ENCODE peak calls at places on chromosomes 3 and 15, in five cellular contexts. Q is tibial artery; D is upper lobe of left lung; A is CD8-positive, alpha-beta memory T cell; H is SK-N-SH. L is an unnamed sample.

GRCh38 chr3:36965440-36965839 is 20.6 kb upstream of the TRANK1 start:
- DNase-seq in Q (no peak), A (no peak), D (no peak), H (no peak), L (no peak)

GRCh38 chr3:10242182-10243065 is 5.8 kb upstream of the TATDN2 start:
- DNase-seq in D (no peak), Q (no peak), A (peak; percentile 81), H (no peak), L (peak; percentile 30)

GRCh38 chr3:37808656-37809055 is 53.0 kb upstream of the CTDSPL start:
- DNase-seq in H (no peak), D (no peak), A (no peak), Q (no peak), L (no peak)

GRCh38 chr3:127588675-127589577 is 1.6 kb downstream of the TPRA1 start:
- DNase-seq in A (peak; percentile 21), D (no peak), Q (no peak), H (no peak), L (no peak)

GRCh38 chr15:31457161-31457560 is 130.5 kb downstream of the KLF13 start:
- DNase-seq in D (no peak), H (no peak), Q (no peak), A (no peak), L (no peak)

GRCh38 chr3:171376125-171376947 is 83.9 kb downstream of the TNIK start:
- DNase-seq in A (no peak), H (no peak), D (no peak), Q (no peak), L (no peak)

GRCh38 chr3:52394751-52395502 is 50.0 kb downstream of the SEMA3G start:
- DNase-seq in Q (no peak), A (no peak), D (no peak), H (no peak), L (no peak)

GRCh38 chr3:99482191-99482590 is 156.2 kb upstream of the COL8A1 start:
- DNase-seq in H (no peak), Q (no peak), D (no peak), A (no peak), L (no peak)

GRCh38 chr3:52222319-52223221 is 2.9 kb downstream of the TLR9 start:
- DNase-seq in Q (no peak), D (no peak), A (no peak), H (no peak), L (no peak)

GRCh38 chr3:122929188-122929465 is 98.4 kb downstream of the SEMA5B start:
- DNase-seq in Q (peak; percentile 51), H (peak; percentile 65), D (no peak), A (no peak), L (no peak)

GRCh38 chr3:178434206-178434805 is 101.9 kb upstream of the KCNMB2 start:
- DNase-seq in A (no peak), D (no peak), Q (no peak), H (peak; percentile 18), L (no peak)

GRCh38 chr15:48550822-48551525 is 94.5 kb downstream of the FBN1 start:
- DNase-seq in D (no peak), Q (no peak), A (no peak), H (no peak), L (no peak)

GRCh38 chr15:28952666-28953491 is 67.1 kb downstream of the APBA2 start:
- DNase-seq in Q (no peak), A (no peak), D (no peak), H (peak; percentile 65), L (no peak)

GRCh38 chr3:13198480-13198879 is 125.3 kb upstream of the IQSEC1 start:
- DNase-seq in A (no peak), H (no peak), Q (no peak), D (no peak), L (no peak)

GRCh38 chr3:67000006-67000405 is 1.9 kb downstream of the KBTBD8 start:
- DNase-seq in H (no peak), D (no peak), A (no peak), Q (no peak), L (no peak)

GRCh38 chr15:40594429-40594836 is 384 bp downstream of the KNL1 start:
- DNase-seq in Q (peak; percentile 70), H (peak; percentile 80), D (peak; percentile 89), A (no peak), L (no peak)

GRCh38 chr15:48642795-48643194 is 2.7 kb downstream of the FBN1 start:
- DNase-seq in A (no peak), D (no peak), Q (no peak), H (no peak), L (no peak)

GRCh38 chr3:98540346-98540745 is 8.6 kb downstream of the GPR15 start:
- DNase-seq in A (no peak), H (no peak), D (no peak), Q (no peak), L (no peak)

GRCh38 chr3:133384331-133385027 is 15.4 kb upstream of the BFSP2 start:
- DNase-seq in D (peak; percentile 27), H (peak; percentile 88), Q (no peak), A (no peak), L (no peak)

GRCh38 chr15:100256096-100256984 is 85.4 kb downstream of the ADAMTS17 start:
- DNase-seq in H (no peak), A (no peak), D (no peak), Q (peak; percentile 53), L (no peak)
- H3K9me3 ChIP-seq in H (no peaks in the 10 kb centered on the region), A (no peaks in the 10 kb centered on the region), D (no peaks in the 10 kb centered on the region), Q (no peaks in the 10 kb centered on the region), L (no peaks in the 10 kb centered on the region)

DNA sequence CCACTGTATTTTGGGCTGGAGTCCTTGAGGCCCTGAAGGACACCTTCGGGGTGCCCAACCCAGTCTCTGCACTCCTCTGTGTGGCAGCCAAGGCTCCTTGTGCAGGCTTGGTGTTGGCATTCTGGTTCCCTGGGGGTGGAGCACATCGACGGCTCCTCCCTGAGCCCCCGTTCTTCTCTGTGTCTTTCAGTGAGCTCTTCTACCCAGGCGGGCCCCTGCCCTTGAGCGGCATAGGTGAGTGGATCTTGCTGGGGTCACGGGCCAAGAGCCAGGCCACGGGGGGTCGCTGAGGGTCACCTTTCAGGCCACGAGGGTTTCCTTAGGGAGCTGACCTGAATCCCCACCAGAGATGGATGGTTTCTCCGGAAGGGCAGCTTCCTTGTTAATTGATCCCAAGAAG is 234.8 kb downstream of the SNRPN start:
- DNase-seq in Q (no peak), A (no peak), H (no peak), D (peak; percentile 49), L (no peak)
- H3K9me3 ChIP-seq in Q (peaks cover 53% of the 10 kb centered on the region), A (no peaks in the 10 kb centered on the region), H (no peaks in the 10 kb centered on the region), D (no peaks in the 10 kb centered on the region), L (no peaks in the 10 kb centered on the region)

GRCh38 chr15:24747376-24747775 is 71.8 kb downstream of the NPAP1 start:
- DNase-seq in Q (no peak), D (peak; percentile 39), H (no peak), A (no peak), L (no peak)
- H3K9me3 ChIP-seq in Q (peaks cover 5% of the 10 kb centered on the region), D (no peaks in the 10 kb centered on the region), H (no peaks in the 10 kb centered on the region), A (no peaks in the 10 kb centered on the region), L (no peaks in the 10 kb centered on the region)

GRCh38 chr15:20358781-20359414 is 182.7 kb downstream of the GOLGA6L6 start:
- DNase-seq in A (no peak), D (no peak), H (no peak), Q (no peak), L (no peak)
- H3K9me3 ChIP-seq in A (no peaks in the 10 kb centered on the region), D (no peaks in the 10 kb centered on the region), H (no peaks in the 10 kb centered on the region), Q (no peaks in the 10 kb centered on the region), L (no peaks in the 10 kb centered on the region)

GRCh38 chr15:25094066-25094465 is 139.3 kb downstream of the SNRPN start:
- DNase-seq in A (no peak), Q (no peak), H (no peak), D (no peak), L (no peak)
- H3K9me3 ChIP-seq in A (peaks cover 31% of the 10 kb centered on the region), Q (peaks cover 79% of the 10 kb centered on the region), H (no peaks in the 10 kb centered on the region), D (peaks cover 60% of the 10 kb centered on the region), L (peaks cover 31% of the 10 kb centered on the region)

GRCh38 chr3:197239857-197240256 is 58.6 kb downstream of the DLG1 start:
- DNase-seq in A (no peak), D (no peak), Q (no peak), H (no peak), L (no peak)

GRCh38 chr3:197242784-197243432 is 55.5 kb downstream of the DLG1 start:
- DNase-seq in D (no peak), A (no peak), Q (no peak), H (no peak), L (no peak)

GRCh38 chr3:197237897-197238296 is 60.5 kb downstream of the DLG1 start:
- DNase-seq in A (no peak), D (no peak), H (no peak), Q (no peak), L (no peak)

GRCh38 chr3:197238842-197239241 is 59.6 kb downstream of the DLG1 start:
- DNase-seq in H (no peak), Q (no peak), A (no peak), D (no peak), L (no peak)

DNA sequence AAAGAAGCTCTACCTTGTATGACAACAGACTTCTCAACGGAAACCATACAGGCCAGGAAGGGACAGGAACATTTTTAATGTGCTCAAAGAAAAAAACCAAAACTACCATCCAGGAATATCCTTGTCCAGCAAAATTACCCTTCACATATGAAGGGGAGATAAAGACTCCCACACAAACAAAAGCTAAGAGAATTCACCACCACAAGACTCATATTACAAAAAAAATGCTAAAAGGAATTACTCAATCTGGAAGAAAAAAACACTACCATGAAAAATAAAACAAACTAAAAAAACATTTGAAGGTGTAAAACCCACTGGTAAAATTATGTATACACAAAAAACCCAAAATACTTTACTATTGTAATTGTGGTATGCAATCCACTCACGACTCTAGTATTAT is 57.2 kb downstream of the DLG1 start:
- DNase-seq in H (no peak), A (no peak), Q (no peak), D (no peak), L (no peak)
- H3K9me3 ChIP-seq in H (peaks cover 29% of the 10 kb centered on the region), A (peaks cover 14% of the 10 kb centered on the region), Q (peaks cover 6% of the 10 kb centered on the region), D (peaks cover 10% of the 10 kb centered on the region), L (peaks cover 7% of the 10 kb centered on the region)

GRCh38 chr15:78661001-78661400 is 20.0 kb upstream of the CHRNB4 start:
- DNase-seq in D (peak; percentile 60), A (no peak), H (no peak), Q (no peak), L (no peak)
- H3K9me3 ChIP-seq in D (no peaks in the 10 kb centered on the region), A (no peaks in the 10 kb centered on the region), H (no peaks in the 10 kb centered on the region), Q (no peaks in the 10 kb centered on the region), L (no peaks in the 10 kb centered on the region)

GRCh38 chr15:21261396-21261964 is 178.8 kb downstream of the POTEB3 start:
- DNase-seq in Q (no peak), H (no peak), D (peak; percentile 84), A (no peak), L (no peak)
- H3K9me3 ChIP-seq in Q (peaks cover 6% of the 10 kb centered on the region), H (no peaks in the 10 kb centered on the region), D (no peaks in the 10 kb centered on the region), A (no peaks in the 10 kb centered on the region), L (no peaks in the 10 kb centered on the region)

L was measured in T-helper 17 cell.